ENCODE peak calls at places on chromosomes 13 and 19, in eight cellular contexts. O, N, F, X, Y, Q, T and M are unnamed samples.

GRCh38 chr13:29594710-29595379 is 643 bp downstream of the SLC7A1 start:
- DNase-seq in O (peak), N (peak), F (no peak), X (peak), Y (peak), Q (peak), T (peak), M (no peak)

GRCh38 chr19:13079542-13079986 is 23.1 kb downstream of the LYL1 start:
- DNase-seq in O (peak), N (peak), F (no peak), X (peak), Y (no peak), Q (no peak), T (no peak), M (no peak)

GRCh38 chr13:33480561-33480960 is 195.0 kb upstream of the STARD13 start:
- DNase-seq in O (no peak), N (no peak), F (no peak), X (no peak), Y (no peak), Q (no peak), T (no peak), M (no peak)

GRCh38 chr13:112696869-112697465 is 7.1 kb downstream of the ATP11A start:
- DNase-seq in O (peak), N (peak), F (no peak), X (no peak), Y (no peak), Q (peak), T (no peak), M (no peak)

GRCh38 chr19:38715540-38715939 is 28.7 kb downstream of the CAPN12 start:
- DNase-seq in O (peak), N (no peak), F (no peak), X (no peak), Y (no peak), Q (no peak), T (no peak), M (no peak)

GRCh38 chr13:49791753-49792549 is 531 bp downstream of the KPNA3 start:
- DNase-seq in O (peak), N (peak), F (no peak), X (no peak), Y (peak), Q (peak), T (peak), M (peak)

GRCh38 chr13:20161275-20161950 is 561 bp upstream of the GJA3 start:
- DNase-seq in O (no peak), N (peak), F (no peak), X (no peak), Y (peak), Q (peak), T (no peak), M (no peak)

GRCh38 chr19:2168619-2169424 is 5.1 kb downstream of the DOT1L start:
- DNase-seq in O (peak), N (peak), F (peak), X (peak), Y (no peak), Q (peak), T (peak), M (peak)

GRCh38 chr19:55647732-55648656 is at the start of gene CCDC106:
- DNase-seq in O (peak), N (peak), F (no peak), X (peak), Y (peak), Q (peak), T (peak), M (no peak)

GRCh38 chr13:38954291-38954690 is 36.3 kb downstream of the STOML3 start:
- DNase-seq in O (no peak), N (no peak), F (no peak), X (peak), Y (no peak), Q (no peak), T (no peak), M (no peak)

GRCh38 chr13:47764817-47765216 is 236.3 kb downstream of the SUCLA2 start:
- DNase-seq in O (no peak), N (no peak), F (no peak), X (no peak), Y (no peak), Q (no peak), T (no peak), M (no peak)

GRCh38 chr13:28741080-28741479 is 22.3 kb upstream of the SLC46A3 start:
- DNase-seq in O (no peak), N (no peak), F (no peak), X (no peak), Y (no peak), Q (no peak), T (no peak), M (no peak)

DNA sequence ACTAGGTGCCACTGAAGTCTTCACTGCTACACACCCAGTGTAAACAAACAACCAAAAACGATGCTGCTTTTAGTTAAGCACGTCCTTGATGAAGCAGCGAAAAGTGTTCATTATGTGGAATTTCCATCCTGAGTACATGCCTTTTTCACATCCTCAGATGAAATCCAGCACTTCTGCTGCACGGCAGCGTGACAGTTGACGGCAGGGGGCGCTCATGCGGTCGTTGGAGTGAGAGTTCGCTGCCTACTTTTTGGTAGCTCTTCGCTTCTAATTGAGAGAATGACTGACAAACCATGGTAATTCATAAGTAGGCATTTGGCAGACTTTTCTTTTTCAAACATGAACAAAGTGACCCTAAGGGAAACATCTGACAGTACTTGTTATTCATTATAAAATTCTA is 1124.9 kb downstream of the EFNB2 start:
- DNase-seq in O (peak), N (peak), F (no peak), X (peak), Y (peak), Q (peak), T (peak), M (peak)
- TF ChIP-seq CTCF in O (peak), N (no peak), F (peak), X (peak), Y (peak), Q (peak), T (peak), M (no peak)

GRCh38 chr19:7905859-7906258 is 2.2 kb downstream of the MAP2K7 start:
- DNase-seq in O (no peak), N (peak), F (no peak), X (no peak), Y (no peak), Q (peak), T (no peak), M (no peak)

GRCh38 chr19:7908742-7909461 is 5.2 kb downstream of the MAP2K7 start:
- DNase-seq in O (no peak), N (no peak), F (no peak), X (no peak), Y (peak), Q (peak), T (no peak), M (no peak)

GRCh38 chr19:7907544-7907943 is 3.9 kb downstream of the MAP2K7 start:
- DNase-seq in O (no peak), N (peak), F (no peak), X (no peak), Y (no peak), Q (peak), T (no peak), M (no peak)

GRCh38 chr19:7908078-7908699 is 4.5 kb downstream of the MAP2K7 start:
- DNase-seq in O (no peak), N (no peak), F (no peak), X (no peak), Y (peak), Q (peak), T (no peak), M (no peak)

GRCh38 chr19:7907122-7907521 is 3.4 kb downstream of the MAP2K7 start:
- DNase-seq in O (no peak), N (peak), F (no peak), X (no peak), Y (no peak), Q (peak), T (no peak), M (no peak)
- TF ChIP-seq POLR2AphosphoS5 in O (no peak), N (no peak), F (no peak), X (no peak), Y (no peak), Q (no peak), T (no peak), M (no peak)

DNA sequence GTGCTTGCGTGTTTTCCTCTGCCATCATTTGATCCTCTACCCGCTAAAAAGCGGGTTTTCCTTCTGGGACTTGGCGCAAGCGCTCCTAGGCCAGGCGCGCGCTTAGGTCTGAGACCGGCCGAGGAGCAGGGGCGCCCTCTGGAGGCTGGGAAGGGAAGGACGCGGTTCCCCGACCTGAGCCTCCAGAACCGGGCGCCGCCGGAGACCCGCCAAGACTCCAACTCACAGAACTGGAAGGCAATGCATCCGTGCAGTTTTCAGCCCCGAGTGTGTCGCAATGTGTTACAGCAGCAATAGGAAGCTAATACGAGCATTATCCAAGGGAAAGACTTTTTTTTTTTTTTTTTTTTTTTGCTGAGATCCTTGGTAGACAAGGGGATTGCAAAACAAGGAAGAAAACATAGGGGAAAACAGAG is 190.9 kb downstream of the COL4A1 start:
- DNase-seq in O (peak), N (peak), F (no peak), X (peak), Y (peak), Q (peak), T (no peak), M (no peak)
- TF ChIP-seq CTCF in O (peak), N (peak), F (peak), X (peak), Y (peak), Q (peak), T (peak), M (peak)

GRCh38 chr19:46471116-46471733 is at the start of gene PNMA8A:
- DNase-seq in O (peak), N (peak), F (no peak), X (peak), Y (peak), Q (peak), T (no peak), M (no peak)
- TF ChIP-seq POLR2AphosphoS5 in O (no peak), N (no peak), F (no peak), X (no peak), Y (peak), Q (no peak), T (no peak), M (no peak)

DNA sequence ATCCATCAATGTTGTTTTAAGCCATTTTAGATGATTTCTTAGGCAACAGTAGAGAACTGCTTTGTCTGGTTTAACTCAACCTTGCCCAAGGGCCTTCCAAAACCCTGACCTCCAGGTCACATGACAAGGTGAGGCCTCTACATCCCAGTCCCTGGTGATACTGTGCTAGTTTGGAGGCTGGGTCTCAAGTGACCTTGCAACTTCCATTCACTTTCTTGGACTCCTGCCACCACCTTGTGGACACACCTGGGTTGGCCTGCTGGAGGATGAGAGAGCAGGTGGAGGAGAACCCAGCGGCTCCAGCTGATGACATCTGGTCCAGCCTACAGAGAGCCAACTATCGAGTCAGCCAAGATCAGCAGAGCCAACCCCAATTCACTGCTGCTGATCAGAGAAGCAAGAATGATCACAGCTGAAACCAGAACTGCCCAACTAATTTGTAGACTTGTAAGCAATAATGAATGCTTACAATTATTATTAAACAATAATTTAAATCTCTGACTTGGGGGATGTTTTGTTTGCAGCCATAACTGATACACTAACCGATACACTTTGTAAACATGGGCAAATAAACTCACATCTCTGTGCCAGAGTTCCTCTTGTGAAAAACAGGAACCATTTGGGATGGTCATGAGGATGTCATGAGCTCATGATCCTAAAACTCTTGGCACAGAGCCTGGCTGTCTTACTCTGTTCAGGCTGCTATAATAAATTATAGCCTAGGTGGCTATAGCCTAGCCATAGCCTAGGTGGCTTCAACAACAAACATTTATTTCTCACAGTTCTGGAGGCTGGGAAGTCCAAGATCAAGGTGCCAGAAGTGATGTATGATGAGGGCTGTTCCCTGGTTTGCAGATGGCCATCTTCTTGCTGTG is 11.5 kb downstream of the FAM187B start:
- DNase-seq in O (peak), N (peak), F (no peak), X (no peak), Y (peak), Q (no peak), T (no peak), M (no peak)
- TF ChIP-seq CTCF in O (no peak), N (peak), F (no peak), X (no peak), Y (peak), Q (no peak), T (no peak), M (no peak)

GRCh38 chr13:113816248-113816924 is 47.5 kb downstream of the GAS6 start:
- DNase-seq in O (no peak), N (no peak), F (no peak), X (no peak), Y (no peak), Q (peak), T (no peak), M (no peak)

GRCh38 chr13:113815151-113816058 is 48.5 kb downstream of the GAS6 start:
- DNase-seq in O (no peak), N (no peak), F (no peak), X (peak), Y (no peak), Q (peak), T (no peak), M (no peak)

GRCh38 chr13:113818700-113819295 is 45.1 kb downstream of the GAS6 start:
- DNase-seq in O (no peak), N (no peak), F (no peak), X (no peak), Y (no peak), Q (peak), T (no peak), M (no peak)

GRCh38 chr13:113817860-113818691 is 45.8 kb downstream of the GAS6 start:
- DNase-seq in O (no peak), N (no peak), F (no peak), X (peak), Y (no peak), Q (peak), T (no peak), M (no peak)

DNA sequence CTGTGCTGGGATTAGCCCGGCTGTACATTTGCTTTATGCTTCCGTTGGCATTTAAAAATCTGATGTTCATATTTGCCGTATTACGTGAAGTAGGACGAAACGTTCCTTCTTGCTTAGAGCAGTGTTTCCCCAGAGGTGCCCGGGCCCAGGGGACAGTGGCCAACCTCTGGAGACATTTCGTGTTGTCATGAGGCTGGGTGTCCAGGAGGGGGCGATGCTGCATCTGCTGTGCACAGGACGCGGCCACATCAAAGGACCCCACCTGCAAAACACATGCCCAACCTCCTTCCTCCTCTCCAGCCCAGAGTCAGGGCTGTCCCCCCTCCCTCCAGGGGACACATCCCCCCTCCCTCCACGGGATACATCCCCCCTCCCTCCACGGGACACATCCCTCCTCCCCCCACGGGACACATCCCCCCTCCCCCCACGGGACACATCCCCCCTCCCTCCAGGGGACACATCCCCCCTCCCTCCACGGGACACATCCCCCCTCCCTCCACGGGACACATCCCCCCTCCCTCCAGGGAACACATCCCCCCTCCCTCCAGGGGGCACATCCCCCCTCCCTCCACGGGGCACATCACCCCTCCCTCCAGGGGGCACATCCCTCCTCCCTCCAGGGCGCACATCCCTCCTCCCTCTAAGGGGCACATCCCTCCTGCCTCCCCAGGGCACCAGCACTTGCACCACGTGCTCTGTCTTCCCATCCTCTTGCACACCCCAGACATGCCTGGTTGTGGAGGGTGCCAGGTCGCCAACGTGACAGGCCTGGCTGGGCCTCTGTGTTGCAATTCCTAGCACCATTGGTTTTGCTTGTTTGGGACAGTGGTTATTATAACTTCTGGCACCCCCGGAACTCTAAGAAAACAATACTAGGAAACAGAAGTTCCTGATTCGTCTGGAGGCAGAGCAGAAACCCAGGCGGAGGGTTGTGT is 46.7 kb downstream of the GAS6 start:
- DNase-seq in O (peak), N (peak), F (no peak), X (peak), Y (peak), Q (peak), T (peak), M (peak)
- TF ChIP-seq POLR2AphosphoS5 in O (no peak), N (peak), F (no peak), X (peak), Y (no peak), Q (peak), T (peak), M (peak)